ENCODE peak calls at places on chromosomes 12 and 14, in nine cellular contexts. B is M059J, U is C1 segment of cervical spinal cord, F is Right ventricle myocardium inferior, W is amniotic epithelial cell, V is anterior cingulate cortex, X is HEK293T, Z is NCI-H2029, H is sciatic nerve. O is an unnamed sample.

GRCh38 chr14:68757618-68758081 is 35.2 kb downstream of the ZFP36L1 start:
- DNase-seq in B (peak), U (no peak), F (no peak), W (no peak), V (no peak), X (no peak), Z (no peak), H (no peak), O (peak)

GRCh38 chr12:26090853-26091510 is 33.9 kb downstream of the BHLHE41 start:
- DNase-seq in B (peak), U (no peak), F (no peak), W (peak), V (no peak), X (no peak), Z (no peak), H (no peak), O (no peak)

GRCh38 chr12:110791589-110791988 is 48.9 kb upstream of the PPP1CC start:
- DNase-seq in B (no peak), U (no peak), F (no peak), W (peak), V (no peak), X (no peak), Z (no peak), H (no peak), O (no peak)

GRCh38 chr14:72560331-72560730 is 333.6 kb downstream of the DPF3 start:
- DNase-seq in B (peak), U (no peak), F (no peak), W (no peak), V (no peak), X (no peak), Z (no peak), H (no peak), O (no peak)

GRCh38 chr12:85711735-85712390 is 124.3 kb downstream of the RASSF9 start:
- DNase-seq in B (no peak), U (no peak), F (peak), W (no peak), V (no peak), X (no peak), Z (no peak), H (peak), O (peak)

GRCh38 chr12:47110011-47110541 is 30.3 kb upstream of the AMIGO2 start:
- DNase-seq in B (no peak), U (no peak), F (no peak), W (no peak), V (no peak), X (no peak), Z (no peak), H (no peak), O (no peak)

GRCh38 chr12:55938826-55939501 is 8.0 kb downstream of the DGKA start:
- DNase-seq in B (no peak), U (no peak), F (no peak), W (no peak), V (no peak), X (no peak), Z (no peak), H (no peak), O (no peak)

GRCh38 chr12:131448254-131448795 is 262.6 kb upstream of the SFSWAP start:
- DNase-seq in B (no peak), U (no peak), F (no peak), W (no peak), V (no peak), X (no peak), Z (no peak), H (no peak), O (no peak)

GRCh38 chr14:76678244-76678643 is 83.0 kb upstream of the VASH1 start:
- DNase-seq in B (no peak), U (no peak), F (no peak), W (no peak), V (no peak), X (no peak), Z (no peak), H (no peak), O (no peak)

GRCh38 chr12:111598637-111599458 is at the start of gene ATXN2:
- DNase-seq in B (peak), U (peak), F (peak), W (peak), V (peak), X (peak), Z (peak), H (peak), O (peak)

GRCh38 chr12:38544357-38545066 is 227.9 kb downstream of the ALG10B start:
- DNase-seq in B (no peak), U (no peak), F (no peak), W (peak), V (no peak), X (peak), Z (no peak), H (no peak), O (no peak)

GRCh38 chr14:29925106-29925722 is 2.4 kb downstream of the PRKD1 start:
- DNase-seq in B (peak), U (no peak), F (no peak), W (peak), V (no peak), X (no peak), Z (no peak), H (no peak), O (no peak)

O was measured in tibial artery.